ENCODE peak calls at places on chromosomes 13 and 19, in seven cellular contexts. F is stomach, S is neural progenitor cell, Q is AG04450, Z is BE2C, J is thoracic aorta, M is AG09309. I is an unnamed sample.

GRCh38 chr13:46134961-46135522 is 30.2 kb upstream of the CPB2 start:
- DNase-seq in J (no peak), M (no peak), S (peak; percentile 18), Z (no peak), Q (no peak), F (peak; percentile 47), I (no peak)

GRCh38 chr13:44810067-44810840 is 179.0 kb downstream of the NUFIP1 start:
- DNase-seq in M (no peak), Z (peak; percentile 50), Q (no peak), J (no peak), S (no peak), F (peak; percentile 31), I (no peak)

GRCh38 chr19:5308471-5309437 is 31.9 kb downstream of the PTPRS start:
- DNase-seq in F (peak; percentile 72), M (no peak), J (peak; percentile 41), Z (peak; percentile 93), S (no peak), Q (peak; percentile 86), I (no peak)

GRCh38 chr19:13079542-13079986 is 23.1 kb downstream of the LYL1 start:
- DNase-seq in J (no peak), F (peak; percentile 77), S (no peak), Q (no peak), Z (peak; percentile 64), M (no peak), I (no peak)

GRCh38 chr13:49421391-49421790 is 22.5 kb downstream of the CAB39L start:
- DNase-seq in Z (peak; percentile 33), F (no peak), Q (no peak), M (no peak), S (peak; percentile 43), J (no peak), I (no peak)

GRCh38 chr19:17339088-17339741 is 1.9 kb downstream of the GTPBP3 start:
- DNase-seq in Q (no peak), F (no peak), Z (peak; percentile 35), S (no peak), M (no peak), J (no peak), I (no peak)

GRCh38 chr19:18435848-18436631 is 1.9 kb downstream of the ISYNA1 start:
- DNase-seq in F (no peak), Z (no peak), Q (no peak), M (no peak), J (no peak), S (no peak), I (no peak)

GRCh38 chr19:41367848-41368301 is 3.9 kb upstream of the B9D2 start:
- DNase-seq in M (peak; percentile 84), Q (peak; percentile 81), S (no peak), J (no peak), Z (no peak), F (no peak), I (no peak)

GRCh38 chr13:91498298-91498697 is 99.9 kb downstream of the GPC5 start:
- DNase-seq in Q (no peak), Z (no peak), M (no peak), J (no peak), F (no peak), S (no peak), I (no peak)

GRCh38 chr19:38506723-38507550 is 73.4 kb downstream of the RYR1 start:
- DNase-seq in J (peak; percentile 23), F (peak; percentile 93), Q (no peak), Z (peak; percentile 100), S (peak; percentile 90), M (no peak), I (no peak)

GRCh38 chr13:35716186-35716585 is 239.7 kb upstream of the MAB21L1 start:
- DNase-seq in J (no peak), F (no peak), M (no peak), S (no peak), Z (no peak), Q (no peak), I (no peak)

GRCh38 chr13:85411608-85412007 is 387.6 kb downstream of the SLITRK6 start:
- DNase-seq in F (no peak), S (no peak), Q (no peak), J (no peak), M (no peak), Z (no peak), I (no peak)

GRCh38 chr19:57903298-57904174 is 12.9 kb downstream of the ZNF417 start:
- DNase-seq in M (peak; percentile 35), J (no peak), Q (no peak), S (peak; percentile 33), Z (no peak), F (no peak), I (no peak)

GRCh38 chr19:2239771-2240770 is 3.4 kb downstream of the SF3A2 start:
- DNase-seq in Z (no peak), J (no peak), M (no peak), F (no peak), S (peak; percentile 90), Q (no peak), I (no peak)

GRCh38 chr13:113559061-113559460 is 25.5 kb upstream of the TFDP1 start:
- DNase-seq in F (peak; percentile 3), Z (no peak), S (no peak), J (no peak), Q (no peak), M (no peak), I (no peak)

GRCh38 chr13:85659493-85659892 is 139.7 kb downstream of the SLITRK6 start:
- DNase-seq in M (no peak), F (no peak), J (no peak), S (no peak), Z (no peak), Q (no peak), I (no peak)

GRCh38 chr19:56476671-56477428 is at the start of gene ZNF667:
- DNase-seq in J (peak; percentile 2), Q (no peak), S (peak; percentile 7), F (no peak), M (no peak), Z (peak; percentile 16), I (no peak)

GRCh38 chr13:75263741-75264407 is 218.1 kb downstream of the TBC1D4 start:
- DNase-seq in Q (no peak), F (no peak), J (no peak), Z (no peak), S (no peak), M (peak; percentile 14), I (no peak)

GRCh38 chr19:38173324-38174041 is 50.5 kb downstream of the DPF1 start:
- DNase-seq in M (peak; percentile 18), Q (no peak), Z (peak; percentile 58), F (peak; percentile 28), J (peak; percentile 67), S (no peak), I (no peak)

GRCh38 chr19:41541990-41542584 is 33.9 kb upstream of the CEACAM21 start:
- DNase-seq in M (no peak), J (no peak), Z (peak; percentile 63), S (peak; percentile 57), Q (no peak), F (peak; percentile 73), I (no peak)

GRCh38 chr19:50191270-50191669 is 12.2 kb upstream of the MYH14 start:
- DNase-seq in F (no peak), J (no peak), S (no peak), M (no peak), Z (no peak), Q (no peak), I (no peak)
- TF ChIP-seq CTCF in F (no peak), J (no peak), S (no peak), M (no peak), Z (no peak), Q (no peak), I (no peak)

DNA sequence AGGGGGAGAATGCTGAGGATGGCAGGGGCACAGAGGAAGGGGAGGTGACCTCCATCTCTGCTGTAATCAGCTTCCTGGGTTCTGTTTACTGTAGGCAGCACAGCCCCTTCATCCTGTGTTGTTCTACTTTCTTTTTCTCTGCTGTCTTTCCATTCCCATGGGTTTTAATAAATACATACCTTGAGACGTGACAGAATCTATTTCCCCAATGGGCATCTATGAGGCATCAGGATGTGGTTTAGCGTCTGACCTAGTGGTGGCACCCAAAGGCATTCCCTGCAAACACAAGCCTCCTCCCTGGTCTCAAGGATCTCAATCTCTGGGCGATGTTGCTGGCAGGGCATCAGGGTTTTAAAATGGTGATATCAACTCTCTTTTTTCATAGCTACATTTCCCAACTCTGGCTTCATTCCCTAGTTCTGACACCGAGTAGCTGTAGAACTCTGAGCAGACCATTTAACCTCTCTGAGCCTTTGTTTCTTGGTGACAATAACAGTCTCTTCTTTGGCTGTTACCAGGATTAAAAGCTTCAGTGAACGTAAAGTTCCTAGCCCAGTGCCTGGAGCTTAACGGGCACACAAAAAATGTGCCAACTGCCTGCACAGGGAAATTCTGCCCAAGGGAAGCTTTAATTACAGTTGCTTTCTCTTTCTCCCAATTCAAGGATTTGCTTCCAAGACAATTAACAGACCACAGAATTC is 60.9 kb downstream of the ALOX5AP start:
- DNase-seq in J (no peak), F (no peak), S (no peak), M (peak; percentile 48), Q (no peak), Z (no peak), I (no peak)
- TF ChIP-seq CTCF in J (peak; percentile 12), F (no peak), S (no peak), M (no peak), Q (no peak), Z (no peak), I (no peak)

GRCh38 chr13:82766732-82767321 is 1115.4 kb downstream of the SLITRK1 start:
- DNase-seq in Q (no peak), M (no peak), Z (no peak), J (no peak), S (no peak), F (no peak), I (no peak)

DNA sequence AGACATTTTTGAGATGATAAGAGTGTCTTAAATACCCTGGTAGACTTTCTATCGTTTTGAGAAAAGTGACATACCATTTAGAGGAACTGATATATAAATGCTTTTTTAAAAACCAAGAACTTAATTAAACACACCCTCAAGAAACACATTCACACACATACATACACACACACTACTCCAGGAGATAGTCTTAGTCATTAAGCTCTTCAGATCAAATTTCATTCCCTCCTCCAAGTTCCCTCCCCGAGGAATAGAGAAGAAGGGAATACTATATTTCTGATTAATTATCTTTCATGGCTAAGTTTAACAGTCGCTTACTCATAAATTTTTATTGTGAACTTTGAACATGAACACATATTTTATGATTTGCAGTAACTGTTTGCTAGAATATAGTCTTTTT is 1109.5 kb downstream of the SLITRK1 start:
- DNase-seq in J (no peak), F (no peak), M (no peak), S (no peak), Q (no peak), Z (no peak), I (no peak)
- TF ChIP-seq CTCF in J (no peak), F (no peak), M (no peak), S (no peak), Q (no peak), Z (no peak), I (no peak)

GRCh38 chr19:14114439-14114838 is 3.1 kb downstream of the PRKACA start:
- DNase-seq in S (no peak), F (no peak), Z (no peak), Q (no peak), M (no peak), J (no peak), I (no peak)

GRCh38 chr19:14115761-14116160 is 1.8 kb downstream of the PRKACA start:
- DNase-seq in Z (no peak), F (no peak), J (no peak), S (no peak), M (no peak), Q (no peak), I (no peak)

GRCh38 chr19:14113762-14114414 is 3.7 kb downstream of the PRKACA start:
- DNase-seq in J (no peak), Q (no peak), M (no peak), Z (no peak), S (no peak), F (no peak), I (no peak)

GRCh38 chr19:14116525-14116917 is 1.0 kb downstream of the PRKACA start:
- DNase-seq in Z (no peak), Q (no peak), M (no peak), F (no peak), J (no peak), S (no peak), I (no peak)

GRCh38 chr19:14114854-14115253 is 2.7 kb downstream of the PRKACA start:
- DNase-seq in F (peak; percentile 60), J (no peak), S (peak; percentile 60), Q (no peak), M (no peak), Z (peak; percentile 61), I (no peak)
- TF ChIP-seq CTCF in F (no peak), J (peak; percentile 51), S (peak; percentile 59), Q (peak; percentile 49), M (peak; percentile 44), Z (peak; percentile 56), I (peak; percentile 25)